ENCODE peak calls at places on chromosomes 7 and 10, in four cellular contexts. P, B, O and L are unnamed samples.

GRCh38 chr10:11742779-11743298 is 657 bp downstream of the ECHDC3 start:
- DNase-seq in P (no peak), B (no peak), O (peak), L (no peak)

GRCh38 chr10:46077141-46077554 is 31.1 kb upstream of the MSMB start:
- DNase-seq in P (peak), B (peak), O (no peak), L (no peak)

GRCh38 chr7:155945670-155946325 is 133.5 kb upstream of the SHH start:
- DNase-seq in P (no peak), B (no peak), O (no peak), L (no peak)

GRCh38 chr10:26647602-26648244 is 49.8 kb upstream of the PDSS1 start:
- DNase-seq in P (no peak), B (no peak), O (no peak), L (no peak)

GRCh38 chr10:17113889-17114288 is 15.7 kb downstream of the CUBN start:
- DNase-seq in P (peak), B (peak), O (no peak), L (no peak)

GRCh38 chr7:4266270-4267040 is 415.6 kb upstream of the FOXK1 start:
- DNase-seq in P (no peak), B (no peak), O (no peak), L (no peak)

GRCh38 chr7:143396625-143397556 is 11.8 kb downstream of the EPHA1 start:
- DNase-seq in P (no peak), B (no peak), O (no peak), L (no peak)

GRCh38 chr10:72337039-72337629 is 17.6 kb downstream of the DNAJB12 start:
- DNase-seq in P (peak), B (peak), O (peak), L (no peak)

GRCh38 chr10:118763202-118763988 is 8.6 kb upstream of the CACUL1 start:
- DNase-seq in P (no peak), B (no peak), O (no peak), L (no peak)

GRCh38 chr7:5349005-5349380 is 66.2 kb downstream of the SLC29A4 start:
- DNase-seq in P (no peak), B (no peak), O (peak), L (no peak)

DNA sequence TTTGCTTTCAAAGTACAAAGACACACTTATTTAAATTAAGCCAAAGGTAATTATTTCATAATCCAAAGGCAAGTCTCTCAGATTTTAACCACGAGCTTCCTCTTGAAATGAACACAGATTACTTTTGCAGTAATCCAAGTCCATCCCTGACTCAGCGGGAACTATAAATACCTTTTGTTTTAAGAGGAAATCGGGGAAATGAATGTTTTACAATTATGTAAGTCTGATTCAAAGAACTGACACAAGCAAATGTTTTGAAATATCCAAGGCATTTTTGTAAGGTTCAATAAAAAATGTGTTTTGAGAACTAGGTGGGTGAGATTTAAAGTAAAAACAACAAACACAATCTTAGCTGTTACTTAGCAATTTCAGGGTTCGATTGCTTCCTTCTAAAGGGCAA is 179.8 kb upstream of the ASAH2 start:
- DNase-seq in P (peak), B (peak), O (no peak), L (peak)
- H3K4me3 ChIP-seq in P (no peak), B (no peak), O (no peak), L (no peak)

GRCh38 chr10:43665054-43665453 is 16.4 kb upstream of the ZNF32 start:
- DNase-seq in P (no peak), B (no peak), O (no peak), L (no peak)

GRCh38 chr10:43667736-43668371 is 19.2 kb upstream of the ZNF32 start:
- DNase-seq in P (no peak), B (no peak), O (peak), L (no peak)

GRCh38 chr10:43671659-43672555 is 23.2 kb upstream of the ZNF32 start:
- DNase-seq in P (peak), B (peak), O (peak), L (peak)

GRCh38 chr10:43666551-43666950 is 17.9 kb upstream of the ZNF32 start:
- DNase-seq in P (no peak), B (no peak), O (no peak), L (no peak)

DNA sequence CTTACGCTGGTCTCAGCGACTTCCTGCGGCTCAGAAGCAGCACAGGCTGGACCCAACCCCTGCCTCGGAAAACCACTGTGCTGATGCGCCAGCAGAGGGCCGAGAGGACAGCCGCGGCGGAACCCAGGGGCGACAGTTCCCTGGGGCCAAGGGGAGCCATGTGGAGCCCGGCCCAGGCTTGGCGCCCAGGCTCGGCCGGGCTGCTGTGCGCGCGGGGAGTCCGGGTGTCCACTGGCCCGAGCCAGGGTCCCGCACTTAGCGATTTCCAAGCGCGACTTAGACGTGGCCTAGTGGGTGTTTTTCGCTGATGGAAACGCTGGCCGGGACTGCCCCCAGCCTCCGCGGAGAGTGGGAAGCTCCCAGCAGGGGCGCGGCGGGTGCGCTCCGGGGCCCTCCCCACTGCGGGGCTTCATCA is 18.6 kb upstream of the ZNF32 start:
- DNase-seq in P (no peak), B (peak), O (peak), L (no peak)
- TF ChIP-seq CTCF in P (peak), B (peak), O (peak), L (peak)

DNA sequence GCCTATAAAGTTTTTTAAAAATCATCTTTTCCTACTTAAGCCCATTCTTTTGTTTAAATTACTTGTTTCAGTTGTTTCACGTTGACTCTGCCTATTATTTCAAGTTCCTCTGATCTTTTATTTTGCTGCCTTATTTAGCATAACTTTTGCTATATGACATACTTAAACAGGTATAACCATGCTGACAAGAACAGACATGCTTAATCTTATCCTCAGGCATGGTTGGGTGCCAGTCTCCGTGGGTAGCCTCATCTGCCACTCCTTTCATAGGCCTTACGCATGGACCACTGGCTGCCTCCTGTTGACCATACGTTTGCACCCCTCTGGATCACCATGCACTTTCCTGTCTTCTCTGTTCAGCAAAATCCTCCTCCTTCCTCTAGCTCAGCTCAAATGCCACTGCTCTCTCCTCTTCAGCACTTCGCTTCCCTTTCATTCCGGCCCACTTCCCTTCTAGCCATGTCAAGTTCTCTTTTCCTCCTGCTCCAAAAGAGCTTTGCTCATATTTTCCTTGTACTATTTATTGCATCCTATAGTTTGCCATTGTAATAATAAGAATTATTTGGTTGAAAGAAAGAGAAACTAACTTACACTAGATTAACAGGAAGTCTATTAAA is 10.0 kb upstream of the TSPAN33 start:
- DNase-seq in P (peak), B (no peak), O (no peak), L (no peak)
- H3K4me3 ChIP-seq in P (no peak), B (no peak), O (no peak), L (no peak)

DNA sequence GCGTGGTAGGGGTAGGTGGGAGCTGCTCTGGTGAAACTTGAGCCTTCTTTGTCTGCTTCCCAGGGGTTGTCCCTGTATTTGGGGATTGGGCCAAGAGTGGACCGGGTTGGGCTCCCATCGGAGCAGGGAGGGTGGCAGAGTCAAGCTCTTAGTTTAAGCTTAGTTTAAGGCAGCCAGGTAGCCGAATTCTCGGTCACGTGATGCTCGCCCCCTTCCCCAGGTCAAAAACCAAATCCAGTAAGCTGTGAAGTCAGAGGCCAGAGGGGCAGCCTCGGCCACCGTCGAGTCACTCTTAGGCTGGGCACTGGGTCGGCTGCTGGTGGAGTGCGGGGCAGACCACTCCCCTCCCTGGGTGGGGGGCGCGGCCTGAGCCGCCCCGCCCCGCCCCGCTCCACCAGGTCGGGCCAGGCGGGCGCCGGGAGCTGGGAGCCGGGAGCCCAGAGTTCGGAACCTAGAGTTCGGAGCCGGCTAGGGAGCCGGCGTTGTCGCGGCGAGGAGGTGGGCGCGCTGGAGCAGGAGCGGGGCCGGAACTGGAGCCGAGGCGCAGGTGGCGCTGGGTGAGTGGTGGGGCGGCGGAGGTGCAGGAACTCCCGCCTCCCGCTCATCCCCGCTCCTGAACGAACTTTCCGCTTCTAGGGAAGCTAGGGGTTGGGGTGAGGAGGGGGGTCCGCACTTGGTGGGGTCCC is 2.8 kb upstream of the LZTS2 start:
- DNase-seq in P (peak), B (no peak), O (peak), L (no peak)
- TF ChIP-seq CTCF in P (no peak), B (no peak), O (no peak), L (no peak)